ENCODE peak calls at places on chromosomes 2 and 18, in nine cellular contexts. L is NCI-H1092, R is mesothelial cell of epicardium, F is DMS153, O is ELR, Q is activated gamma-delta T cell treated with Interleukin-2 at 50 U/mL for 16 hours, S is left colon, C is HuH-7, H is 8988T. K is an unnamed sample.

GRCh38 chr2:20350105-20350712 is 435 bp downstream of the PUM2 start:
- DNase-seq in L (peak; percentile 4), R (peak; percentile 42), F (no peak), O (peak; percentile 65), Q (peak; percentile 53), S (peak; percentile 33), C (peak; percentile 47), H (peak; percentile 28), K (no peak)

GRCh38 chr2:143193121-143193520 is 63.9 kb downstream of the ARHGAP15 start:
- DNase-seq in L (peak; percentile 74), R (no peak), F (no peak), O (no peak), Q (no peak), S (no peak), C (no peak), H (no peak), K (no peak)

GRCh38 chr2:113225505-113226259 is 51.9 kb downstream of the PSD4 start:
- DNase-seq in L (peak; percentile 77), R (no peak), F (peak; percentile 61), O (peak; percentile 35), Q (no peak), S (no peak), C (no peak), H (no peak), K (no peak)

GRCh38 chr2:203327918-203328734 is at the start of gene ABI2:
- DNase-seq in L (peak; percentile 80), R (peak; percentile 92), F (peak; percentile 78), O (peak; percentile 88), Q (peak; percentile 51), S (peak; percentile 69), C (peak; percentile 96), H (peak; percentile 89), K (peak; percentile 78)

GRCh38 chr18:22391571-22392359 is 25.9 kb downstream of the CTAGE1 start:
- DNase-seq in L (no peak), R (peak; percentile 51), F (peak; percentile 48), O (peak; percentile 91), Q (peak; percentile 62), S (peak; percentile 81), C (no peak), H (no peak), K (no peak)

GRCh38 chr2:141654311-141654710 is 476.5 kb downstream of the LRP1B start:
- DNase-seq in L (no peak), R (no peak), F (no peak), O (no peak), Q (no peak), S (no peak), C (no peak), H (no peak), K (no peak)

GRCh38 chr2:9641641-9642040 is 10.8 kb upstream of the YWHAQ start:
- DNase-seq in L (no peak), R (no peak), F (no peak), O (no peak), Q (no peak), S (no peak), C (no peak), H (no peak), K (no peak)

GRCh38 chr2:39860538-39860937 is 81.5 kb upstream of the THUMPD2 start:
- DNase-seq in L (no peak), R (no peak), F (no peak), O (no peak), Q (no peak), S (no peak), C (no peak), H (no peak), K (no peak)

GRCh38 chr2:109415460-109416004 is 198.2 kb downstream of the SEPTIN10 start:
- DNase-seq in L (no peak), R (no peak), F (no peak), O (no peak), Q (no peak), S (no peak), C (no peak), H (no peak), K (no peak)

GRCh38 chr2:184756885-184757284 is 158.6 kb downstream of the ZNF804A start:
- DNase-seq in L (no peak), R (no peak), F (no peak), O (peak; percentile 49), Q (no peak), S (no peak), C (no peak), H (no peak), K (no peak)

GRCh38 chr2:224369028-224369632 is 32.8 kb downstream of the FAM124B start:
- DNase-seq in L (peak; percentile 29), R (no peak), F (no peak), O (peak; percentile 73), Q (no peak), S (no peak), C (peak; percentile 59), H (no peak), K (no peak)

GRCh38 chr18:73942081-73942625 is 205.5 kb downstream of the FBXO15 start:
- DNase-seq in L (peak; percentile 21), R (no peak), F (peak; percentile 95), O (no peak), Q (no peak), S (no peak), C (no peak), H (no peak), K (no peak)

GRCh38 chr2:15201009-15201408 is 360.1 kb downstream of the NBAS start:
- DNase-seq in L (no peak), R (no peak), F (no peak), O (no peak), Q (no peak), S (no peak), C (no peak), H (no peak), K (no peak)

K was measured in mucosa of gallbladder.